ENCODE peak calls at places on chromosomes 12 and 14, in eight cellular contexts. T, W, M, C, G, N, K and A are unnamed samples.

GRCh38 chr12:113310489-113310888 is 24.4 kb downstream of the SLC8B1 start:
- DNase-seq in W (no peak), K (no peak), T (peak), N (no peak), M (no peak), C (no peak), G (no peak), A (no peak)

GRCh38 chr14:34223302-34224150 is 238.5 kb downstream of the SPTSSA start:
- DNase-seq in M (no peak), N (no peak), C (no peak), W (no peak), K (no peak), T (no peak), G (no peak), A (no peak)

GRCh38 chr12:119512772-119513497 is 80.6 kb upstream of the TMEM233 start:
- DNase-seq in N (peak), G (no peak), M (no peak), T (peak), C (no peak), W (peak), K (no peak), A (peak)

GRCh38 chr12:71654200-71654599 is 9.4 kb downstream of the ZFC3H1 start:
- DNase-seq in C (no peak), T (no peak), W (no peak), G (no peak), M (no peak), N (no peak), K (no peak), A (no peak)

GRCh38 chr12:3103806-3104205 is 26.6 kb downstream of the TSPAN9 start:
- DNase-seq in M (no peak), T (no peak), G (no peak), N (no peak), W (no peak), K (no peak), C (no peak), A (no peak)

GRCh38 chr12:180445-180844 is 33.5 kb downstream of the SLC6A12 start:
- DNase-seq in N (peak), K (no peak), M (no peak), C (peak), W (no peak), G (peak), T (no peak), A (no peak)

GRCh38 chr12:121289962-121290361 is 6.5 kb downstream of the CAMKK2 start:
- DNase-seq in K (no peak), T (no peak), M (peak), G (no peak), N (no peak), W (no peak), C (no peak), A (no peak)

GRCh38 chr12:109999983-110000505 is 814 bp downstream of the ANKRD13A start:
- DNase-seq in K (peak), C (peak), N (peak), G (peak), M (peak), T (peak), W (peak), A (no peak)

GRCh38 chr14:78754059-78754458 is 583.9 kb downstream of the NRXN3 start:
- DNase-seq in W (no peak), K (no peak), M (no peak), G (no peak), N (no peak), C (no peak), T (no peak), A (no peak)

GRCh38 chr12:51855586-51856428 is 7.3 kb upstream of the FIGNL2 start:
- DNase-seq in K (no peak), N (peak), W (peak), T (no peak), C (no peak), G (peak), M (no peak), A (no peak)

GRCh38 chr12:105928436-105928835 is 210.3 kb downstream of the NUAK1 start:
- DNase-seq in M (no peak), T (no peak), K (peak), W (no peak), C (no peak), G (peak), N (no peak), A (peak)

GRCh38 chr14:21529515-21529914 is 3.4 kb upstream of the SALL2 start:
- DNase-seq in T (no peak), G (no peak), W (no peak), N (no peak), M (no peak), K (no peak), C (no peak), A (no peak)

GRCh38 chr12:100403446-100403845 is 46.6 kb downstream of the SLC17A8 start:
- DNase-seq in G (no peak), N (peak), T (no peak), M (no peak), C (no peak), K (no peak), W (peak), A (peak)

GRCh38 chr14:52934762-52935161 is 16.1 kb downstream of the FERMT2 start:
- DNase-seq in N (no peak), T (no peak), G (no peak), C (no peak), K (no peak), W (no peak), M (no peak), A (no peak)

GRCh38 chr14:69615471-69616407 is 4.3 kb downstream of the SUSD6 start:
- DNase-seq in N (peak), K (peak), G (peak), W (no peak), T (peak), C (peak), M (no peak), A (peak)

GRCh38 chr14:68214431-68214830 is 394.9 kb downstream of the RAD51B start:
- DNase-seq in K (no peak), M (no peak), N (no peak), W (no peak), T (no peak), C (no peak), G (no peak), A (no peak)

GRCh38 chr12:79834712-79835376 is 100.1 kb downstream of the PPP1R12A start:
- DNase-seq in T (no peak), C (no peak), N (no peak), M (no peak), G (no peak), W (no peak), K (no peak), A (no peak)

GRCh38 chr14:53890611-53891091 is 66.0 kb downstream of the BMP4 start:
- DNase-seq in C (no peak), T (no peak), G (no peak), N (peak), M (no peak), W (no peak), K (no peak), A (no peak)

GRCh38 chr12:102955926-102956737 is 1.3 kb upstream of the ASCL1 start:
- DNase-seq in G (no peak), N (no peak), K (no peak), W (peak), T (no peak), M (no peak), C (no peak), A (no peak)

GRCh38 chr12:40752011-40752410 is 59.8 kb downstream of the CNTN1 start:
- DNase-seq in N (no peak), W (no peak), C (no peak), G (no peak), M (no peak), T (no peak), K (no peak), A (no peak)

GRCh38 chr12:111192657-111193056 is 176.2 kb downstream of the PHETA1 start:
- DNase-seq in C (no peak), M (no peak), W (no peak), T (no peak), G (no peak), N (no peak), K (no peak), A (no peak)

GRCh38 chr12:56118688-56119045 is 601 bp downstream of the ZC3H10 start:
- DNase-seq in W (no peak), M (no peak), C (no peak), G (no peak), N (no peak), K (no peak), T (no peak), A (no peak)

GRCh38 chr12:109088818-109089217 is 4.5 kb downstream of the ALKBH2 start:
- DNase-seq in C (no peak), W (no peak), N (no peak), T (no peak), M (no peak), G (no peak), K (no peak), A (no peak)

GRCh38 chr12:12214635-12215131 is 52.2 kb downstream of the LRP6 start:
- DNase-seq in G (no peak), M (no peak), K (no peak), T (peak), N (peak), C (no peak), W (no peak), A (peak)

GRCh38 chr14:75184447-75184846 is 8.0 kb upstream of the TMED10 start:
- DNase-seq in G (no peak), T (no peak), W (no peak), K (no peak), N (peak), M (no peak), C (no peak), A (no peak)

GRCh38 chr14:26598672-26599131 is 869 bp upstream of the NOVA1 start:
- DNase-seq in C (no peak), G (peak), M (no peak), N (no peak), K (no peak), T (peak), W (no peak), A (no peak)

GRCh38 chr14:77094672-77095284 is 3.3 kb upstream of the CIPC start:
- DNase-seq in C (peak), K (peak), M (peak), T (peak), W (peak), G (peak), N (peak), A (peak)

GRCh38 chr14:20679907-20680306 is 4.5 kb upstream of the RNASE4 start:
- DNase-seq in N (no peak), G (peak), K (peak), C (no peak), M (peak), W (peak), T (peak), A (peak)

GRCh38 chr14:80678436-80678835 is 263.1 kb downstream of the CEP128 start:
- DNase-seq in K (no peak), C (no peak), N (peak), W (no peak), M (no peak), G (no peak), T (no peak), A (no peak)

GRCh38 chr12:128820723-128821432 is 2.9 kb downstream of the SLC15A4 start:
- DNase-seq in T (no peak), N (no peak), K (no peak), M (no peak), C (no peak), G (peak), W (no peak), A (no peak)

GRCh38 chr12:12121022-12121421 is 50.3 kb downstream of the BCL2L14 start:
- DNase-seq in W (no peak), G (no peak), T (no peak), M (no peak), C (no peak), K (no peak), N (no peak), A (no peak)

DNA sequence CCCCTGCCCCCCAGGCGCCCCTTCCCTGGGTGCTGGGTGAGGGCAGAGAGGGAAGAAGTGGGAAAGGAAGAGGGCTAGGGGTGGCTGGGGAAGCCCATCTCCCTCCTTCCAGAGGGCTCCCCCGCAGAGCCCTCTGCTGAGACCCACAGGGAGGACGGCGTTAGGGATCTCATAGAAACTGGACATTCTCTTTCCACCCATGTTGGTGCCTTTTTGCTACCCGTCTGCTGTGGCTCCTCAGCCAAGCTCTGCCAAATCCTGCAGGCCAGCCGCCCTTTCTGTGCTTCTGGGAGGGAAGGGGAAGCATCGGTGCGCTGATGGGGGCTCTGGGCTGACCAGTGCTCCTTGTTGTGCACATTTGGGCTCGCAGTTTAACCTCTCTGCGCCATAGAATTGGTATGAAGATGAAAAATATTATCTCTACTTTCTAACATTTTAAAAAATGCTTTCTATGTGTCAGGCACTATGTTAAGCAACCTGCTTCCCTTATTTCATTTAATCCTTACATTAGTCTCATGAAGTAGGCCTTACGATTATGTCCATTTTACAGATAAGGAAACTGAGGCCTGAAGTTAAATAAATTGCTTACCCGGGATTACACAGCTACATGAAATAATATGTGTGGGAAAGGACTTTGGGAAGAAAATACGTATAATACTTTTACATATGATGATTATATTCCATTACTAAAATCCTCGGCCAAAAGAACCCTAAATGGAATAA is 981 bp downstream of the SLC48A1 start:
- DNase-seq in N (no peak), G (no peak), K (no peak), M (no peak), T (no peak), C (no peak), W (no peak), A (no peak)
- H3K27ac ChIP-seq in N (no peak), G (peak), K (peak), M (peak), T (peak), C (peak), W (no peak), A (peak)

DNA sequence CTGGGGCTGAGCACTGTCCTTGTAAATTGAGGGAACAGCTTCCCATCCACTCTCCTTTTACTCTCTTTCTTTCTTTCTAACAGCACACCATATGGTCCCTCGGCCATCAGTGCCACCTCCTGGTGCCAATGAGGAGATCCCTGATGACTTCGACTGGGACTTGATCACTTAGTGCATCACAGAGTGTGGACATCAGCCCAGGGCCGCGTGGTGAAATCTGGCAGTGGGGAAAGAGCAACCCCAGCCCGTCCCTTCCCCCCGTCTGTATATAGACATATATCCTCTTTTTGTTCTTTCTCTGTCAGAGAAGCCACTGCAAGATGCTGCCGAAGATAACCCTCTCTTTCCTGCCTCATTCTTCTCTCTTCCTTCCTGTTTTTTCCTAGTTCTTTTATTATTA is 13.5 kb downstream of the C3AR1 start:
- DNase-seq in N (no peak), W (no peak), G (peak), T (no peak), K (peak), C (no peak), M (no peak), A (no peak)
- TF ChIP-seq CTCF in N (no peak), W (no peak), G (no peak), T (no peak), K (no peak), C (no peak), M (no peak), A (no peak)

DNA sequence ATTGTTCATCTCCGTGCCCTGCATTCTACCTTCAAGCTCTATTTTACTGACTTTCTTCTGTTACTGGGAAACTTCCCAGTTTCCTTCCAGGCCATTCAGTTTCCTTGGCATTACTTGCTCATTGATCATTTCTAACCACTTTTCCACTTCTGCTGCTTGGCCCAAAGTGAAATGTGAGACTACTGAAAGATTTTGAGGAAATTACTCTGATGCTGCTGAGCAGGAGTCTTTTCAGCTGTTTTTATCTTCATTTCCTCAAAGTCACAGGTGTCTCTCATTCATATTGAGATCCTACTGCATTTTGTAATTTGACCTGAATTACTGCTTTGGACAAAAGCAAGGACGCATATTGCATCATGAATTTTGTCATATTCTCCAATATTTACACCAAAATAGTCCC is 26.4 kb upstream of the DBX2 start:
- DNase-seq in W (no peak), N (no peak), G (no peak), M (no peak), T (no peak), C (no peak), K (no peak), A (no peak)
- H3K27ac ChIP-seq in W (no peak), N (no peak), G (no peak), M (no peak), T (no peak), C (no peak), K (no peak), A (no peak)

GRCh38 chr14:61385002-61385685 is 63.8 kb downstream of the PRKCH start:
- DNase-seq in N (no peak), W (no peak), K (no peak), G (no peak), C (no peak), M (no peak), T (no peak), A (no peak)

GRCh38 chr14:61382842-61383241 is 61.5 kb downstream of the PRKCH start:
- DNase-seq in N (no peak), G (no peak), C (no peak), W (no peak), T (no peak), K (no peak), M (no peak), A (no peak)

GRCh38 chr14:61379639-61380184 is 58.3 kb downstream of the PRKCH start:
- DNase-seq in M (no peak), N (no peak), K (no peak), G (no peak), W (no peak), T (no peak), C (no peak), A (no peak)

GRCh38 chr14:61381589-61381988 is 60.2 kb downstream of the PRKCH start:
- DNase-seq in M (no peak), W (no peak), C (no peak), G (peak), K (no peak), T (no peak), N (no peak), A (peak)

GRCh38 chr14:61380984-61381383 is 59.6 kb downstream of the PRKCH start:
- DNase-seq in M (no peak), N (no peak), C (no peak), G (no peak), W (no peak), T (no peak), K (no peak), A (peak)
- TF ChIP-seq CTCF in M (no peak), N (no peak), C (no peak), G (no peak), W (no peak), T (no peak), K (no peak), A (no peak)

GRCh38 chr12:124869011-124869665 is 5.5 kb upstream of the SCARB1 start:
- DNase-seq in M (no peak), W (no peak), T (no peak), C (no peak), K (no peak), N (no peak), G (peak), A (peak)

GRCh38 chr12:124866883-124867232 is 3.2 kb upstream of the SCARB1 start:
- DNase-seq in C (no peak), N (no peak), M (no peak), W (no peak), K (no peak), G (no peak), T (no peak), A (no peak)

GRCh38 chr12:124866195-124866882 is 2.7 kb upstream of the SCARB1 start:
- DNase-seq in G (no peak), M (no peak), W (no peak), C (no peak), T (no peak), N (no peak), K (no peak), A (no peak)

GRCh38 chr12:124867389-124867930 is 3.8 kb upstream of the SCARB1 start:
- DNase-seq in C (no peak), M (no peak), N (peak), W (peak), G (peak), K (no peak), T (no peak), A (peak)

DNA sequence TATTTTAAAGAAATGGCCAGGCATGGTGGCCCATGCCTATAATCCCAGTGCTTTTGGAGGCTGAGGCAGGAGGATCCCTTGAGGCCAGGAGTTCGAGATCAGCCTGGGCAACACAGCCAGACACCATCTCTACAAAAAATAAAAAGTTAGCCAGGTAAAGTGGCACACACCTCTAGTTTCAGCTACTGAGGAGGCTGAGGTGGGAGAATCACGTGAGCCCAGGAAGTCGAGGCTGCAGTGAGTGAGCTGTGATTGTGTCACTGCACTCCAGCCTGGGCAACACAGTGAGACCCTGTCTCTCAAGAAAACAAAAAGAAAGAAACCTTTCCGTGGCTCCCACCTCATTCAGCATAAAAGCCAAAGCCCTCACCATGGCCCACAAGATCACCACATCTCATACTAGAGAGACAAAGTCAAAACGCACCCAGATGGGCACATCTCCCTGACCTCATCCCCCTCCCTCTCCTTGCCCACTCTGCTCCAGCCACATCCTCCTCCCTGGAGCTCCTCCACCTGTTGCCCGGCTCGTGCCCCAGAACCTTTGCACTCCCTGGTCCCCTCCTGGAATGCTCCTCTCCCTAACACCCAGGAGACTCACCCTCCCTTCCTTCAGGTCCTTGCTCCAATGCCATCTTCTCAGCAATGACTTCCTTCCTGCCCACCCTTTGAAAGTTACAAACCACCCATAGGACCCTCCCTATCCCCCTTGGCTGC is 4.7 kb upstream of the SCARB1 start:
- DNase-seq in W (no peak), K (no peak), M (no peak), N (no peak), G (no peak), T (no peak), C (no peak), A (no peak)
- H3K27ac ChIP-seq in W (no peak), K (peak), M (no peak), N (no peak), G (no peak), T (no peak), C (no peak), A (no peak)

DNA sequence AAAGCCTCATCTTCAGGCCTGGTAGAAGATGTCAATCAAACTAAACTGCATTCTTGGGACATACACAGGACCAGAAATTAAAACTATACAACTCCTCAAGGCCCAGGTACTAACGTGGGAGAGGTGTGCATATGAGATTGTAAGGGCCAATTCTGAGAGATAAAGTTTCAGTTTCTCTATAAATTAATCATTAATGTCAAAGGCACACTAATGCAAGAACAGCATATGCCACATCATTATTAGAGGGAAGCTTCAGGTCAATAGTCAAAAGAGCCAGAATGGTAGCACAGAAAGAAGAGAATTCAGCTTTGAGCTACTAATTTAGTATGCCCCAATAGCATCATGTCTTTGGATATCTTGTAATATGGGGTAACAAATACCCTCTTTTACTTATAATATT is 744.9 kb upstream of the MGAT4C start:
- DNase-seq in T (no peak), G (no peak), K (no peak), N (no peak), M (no peak), W (no peak), C (no peak), A (no peak)
- TF ChIP-seq CTCF in T (no peak), G (no peak), K (no peak), N (no peak), M (no peak), W (no peak), C (no peak), A (no peak)